ENCODE peak calls at places on chromosome 4, in six cellular contexts. P is AG20443; F is activated naive CD8-positive, alpha-beta T cell treated with anti-CD3 and anti-CD28 coated beads, Interleukin-2, amount 50 U/mL, for 24 hours; D is left cardiac atrium; M is EH; R is amniotic stem cell. Z is an unnamed sample.

GRCh38 chr4:17232575-17233253 is 279.2 kb downstream of the QDPR start:
- DNase-seq in D (peak), F (no peak), R (peak), M (peak), P (peak), Z (no peak)

GRCh38 chr4:182897601-182898478 is 19.3 kb downstream of the DCTD start:
- DNase-seq in P (no peak), R (no peak), D (no peak), M (no peak), F (no peak), Z (no peak)

GRCh38 chr4:89640620-89641366 is 196.2 kb downstream of the SNCA start:
- DNase-seq in P (peak), M (peak), R (peak), D (peak), F (no peak), Z (no peak)

GRCh38 chr4:98873059-98873458 is 55.9 kb downstream of the EIF4E start:
- DNase-seq in F (no peak), D (no peak), P (peak), M (peak), R (no peak), Z (no peak)

GRCh38 chr4:7291372-7292135 is 99.2 kb downstream of the SORCS2 start:
- DNase-seq in P (peak), D (peak), F (no peak), M (peak), R (no peak), Z (no peak)

GRCh38 chr4:123826896-123827295 is 430.3 kb downstream of the SPRY1 start:
- DNase-seq in M (peak), F (no peak), R (no peak), D (peak), P (no peak), Z (peak)

GRCh38 chr4:170090667-170091052 is 904 bp upstream of the AADAT start:
- DNase-seq in D (no peak), R (no peak), P (no peak), M (peak), F (no peak), Z (no peak)

GRCh38 chr4:82833696-82834313 is 35.2 kb upstream of the SCD5 start:
- DNase-seq in P (peak), R (peak), D (no peak), M (peak), F (no peak), Z (no peak)

GRCh38 chr4:91422011-91422410 is 881.8 kb upstream of the GRID2 start:
- DNase-seq in R (no peak), M (no peak), D (no peak), P (no peak), F (no peak), Z (no peak)

GRCh38 chr4:15714141-15714540 is 11.3 kb downstream of the BST1 start:
- DNase-seq in F (no peak), M (peak), P (no peak), D (no peak), R (no peak), Z (no peak)

GRCh38 chr4:80419946-80420345 is 84.4 kb downstream of the CFAP299 start:
- DNase-seq in R (no peak), M (no peak), P (no peak), F (no peak), D (no peak), Z (no peak)

GRCh38 chr4:121380448-121381147 is at the start of gene QRFPR:
- DNase-seq in P (peak), F (peak), M (no peak), D (no peak), R (no peak), Z (peak)

GRCh38 chr4:120718979-120719566 is 203.5 kb downstream of the PRDM5 start:
- DNase-seq in P (peak), R (no peak), D (peak), F (peak), M (peak), Z (no peak)

GRCh38 chr4:64895031-64895430 is 485.8 kb upstream of the TECRL start:
- DNase-seq in F (no peak), P (no peak), D (no peak), M (no peak), R (no peak), Z (no peak)

GRCh38 chr4:5993876-5994811 is 24.1 kb downstream of the C4orf50 start:
- DNase-seq in M (no peak), R (no peak), P (no peak), D (no peak), F (no peak), Z (no peak)

GRCh38 chr4:84875636-84876371 is 90.7 kb downstream of the WDFY3 start:
- DNase-seq in F (no peak), M (no peak), P (no peak), R (no peak), D (no peak), Z (no peak)

GRCh38 chr4:54784188-54784671 is 126.5 kb downstream of the KIT start:
- DNase-seq in P (peak), M (peak), F (no peak), R (peak), D (peak), Z (peak)

GRCh38 chr4:153223418-153223792 is 19.2 kb downstream of the TRIM2 start:
- DNase-seq in R (no peak), P (no peak), M (peak), D (no peak), F (no peak), Z (no peak)

GRCh38 chr4:108473163-108473720 is 147.1 kb upstream of the RPL34 start:
- DNase-seq in R (no peak), P (no peak), M (no peak), D (no peak), F (no peak), Z (no peak)

GRCh38 chr4:126404549-126404948 is 1089.8 kb downstream of the FAT4 start:
- DNase-seq in R (no peak), F (no peak), P (no peak), D (no peak), M (peak), Z (no peak)

GRCh38 chr4:78951862-78952472 is 12.7 kb upstream of the PAQR3 start:
- DNase-seq in M (peak), P (peak), R (peak), D (no peak), F (no peak), Z (no peak)

GRCh38 chr4:8910822-8911310 is 39.2 kb upstream of the HMX1 start:
- DNase-seq in M (no peak), D (no peak), F (no peak), P (peak), R (no peak), Z (no peak)

GRCh38 chr4:57136281-57136680 is 26.1 kb upstream of the IGFBP7 start:
- DNase-seq in P (no peak), F (no peak), D (no peak), R (no peak), M (peak), Z (no peak)

GRCh38 chr4:84530871-84531270 is 31.8 kb upstream of the NKX6-1 start:
- DNase-seq in D (no peak), R (no peak), P (no peak), F (no peak), M (peak), Z (no peak)

GRCh38 chr4:76765473-76766183 is 132.3 kb downstream of the SOWAHB start:
- DNase-seq in D (no peak), R (no peak), F (no peak), P (peak), M (peak), Z (no peak)

GRCh38 chr4:26308573-26308972 is 12.2 kb upstream of the RBPJ start:
- DNase-seq in R (no peak), M (no peak), P (no peak), D (no peak), F (no peak), Z (no peak)

GRCh38 chr4:184288451-184289178 is 70.9 kb upstream of the ENPP6 start:
- DNase-seq in P (no peak), D (no peak), F (peak), M (no peak), R (no peak), Z (no peak)

GRCh38 chr4:15145709-15146108 is 143.4 kb downstream of the CPEB2 start:
- DNase-seq in M (no peak), R (no peak), P (no peak), D (no peak), F (no peak), Z (no peak)

GRCh38 chr4:123564758-123565346 is 168.3 kb downstream of the SPRY1 start:
- DNase-seq in D (peak), R (no peak), P (peak), F (peak), M (peak), Z (no peak)

GRCh38 chr4:47209833-47210232 is 178.5 kb downstream of the GABRB1 start:
- DNase-seq in P (peak), F (no peak), D (no peak), R (peak), M (peak), Z (no peak)

GRCh38 chr4:112514449-112515277 is 1.3 kb downstream of the NEUROG2 start:
- DNase-seq in R (no peak), D (no peak), P (no peak), F (peak), M (no peak), Z (no peak)

GRCh38 chr4:31146366-31146765 is 426.2 kb downstream of the PCDH7 start:
- DNase-seq in R (no peak), P (no peak), M (no peak), D (no peak), F (no peak), Z (no peak)

GRCh38 chr4:172881645-172882044 is 287.0 kb upstream of the GALNT7 start:
- DNase-seq in F (no peak), P (no peak), M (no peak), D (no peak), R (no peak), Z (no peak)

Z was measured in psoas muscle.